ENCODE peak calls at places on chromosome 12, in five cellular contexts. B is uterus, E is right lobe of liver, X is lower leg skin, Q is A549. Y is an unnamed sample.

GRCh38 chr12:122989443-122989839 is 9.0 kb downstream of the ARL6IP4 start:
- DNase-seq in Q (no peak), E (no peak), B (no peak), X (no peak), Y (no peak)

GRCh38 chr12:52350786-52351185 is 16.5 kb downstream of the KRT85 start:
- DNase-seq in X (no peak), B (no peak), E (no peak), Q (no peak), Y (no peak)

GRCh38 chr12:80230068-80230467 is 130.7 kb downstream of the OTOGL start:
- DNase-seq in B (no peak), E (no peak), X (no peak), Q (no peak), Y (no peak)

GRCh38 chr12:95642583-95642982 is 91.3 kb upstream of the USP44 start:
- DNase-seq in B (no peak), Q (peak; percentile 32), E (no peak), X (no peak), Y (no peak)

GRCh38 chr12:80778005-80778541 is 61.4 kb downstream of the MYF5 start:
- DNase-seq in X (peak; percentile 71), E (peak; percentile 83), Q (peak; percentile 55), B (peak; percentile 32), Y (peak; percentile 90)

GRCh38 chr12:75781532-75782046 is 250.0 kb downstream of the PHLDA1 start:
- DNase-seq in E (no peak), X (no peak), B (no peak), Q (peak; percentile 64), Y (peak; percentile 52)

GRCh38 chr12:119145367-119145766 is 33.4 kb upstream of the HSPB8 start:
- DNase-seq in E (no peak), X (no peak), Q (no peak), B (no peak), Y (no peak)

GRCh38 chr12:124906606-124907261 is 7.7 kb downstream of the UBC start:
- DNase-seq in B (peak; percentile 82), Q (peak; percentile 96), X (peak; percentile 96), E (peak; percentile 90), Y (no peak)

GRCh38 chr12:132661972-132662371 is 25.2 kb downstream of the POLE start:
- DNase-seq in E (no peak), X (no peak), Q (no peak), B (no peak), Y (no peak)

GRCh38 chr12:113582521-113583218 is 111.0 kb upstream of the LHX5 start:
- DNase-seq in Q (no peak), B (no peak), X (no peak), E (no peak), Y (no peak)

GRCh38 chr12:51590347-51591019 is 550 bp upstream of the SCN8A start:
- DNase-seq in B (peak; percentile 27), E (peak; percentile 81), Q (peak; percentile 78), X (no peak), Y (peak; percentile 71)

GRCh38 chr12:3661028-3661427 is 91.9 kb downstream of the CRACR2A start:
- DNase-seq in X (no peak), B (no peak), E (no peak), Q (no peak), Y (no peak)

GRCh38 chr12:52157566-52158150 is 34.2 kb downstream of the KRT80 start:
- DNase-seq in X (no peak), B (no peak), Q (no peak), E (no peak), Y (no peak)

GRCh38 chr12:84658877-84659276 is 253.7 kb downstream of the SLC6A15 start:
- DNase-seq in B (no peak), Q (no peak), X (no peak), E (no peak), Y (no peak)

GRCh38 chr12:1539135-1539534 is 55.2 kb downstream of the FBXL14 start:
- DNase-seq in X (no peak), B (no peak), Q (no peak), E (no peak), Y (no peak)

GRCh38 chr12:95365912-95366311 is 108.0 kb upstream of the METAP2 start:
- DNase-seq in E (no peak), B (no peak), Q (no peak), X (no peak), Y (no peak)

GRCh38 chr12:108332791-108333382 is 6.2 kb downstream of the CMKLR1 start:
- DNase-seq in X (peak; percentile 67), Q (no peak), B (no peak), E (peak; percentile 51), Y (no peak)

GRCh38 chr12:52261211-52261484 is 13.3 kb upstream of the KRT86 start:
- DNase-seq in E (no peak), X (no peak), B (no peak), Q (no peak), Y (no peak)

GRCh38 chr12:68534108-68534507 is 76.6 kb upstream of the RAP1B start:
- DNase-seq in B (no peak), E (peak; percentile 56), Q (no peak), X (no peak), Y (no peak)

GRCh38 chr12:26317942-26318565 is 122.7 kb downstream of the SSPN start:
- DNase-seq in E (no peak), X (no peak), B (no peak), Q (no peak), Y (no peak)

GRCh38 chr12:47783024-47783755 is 10.2 kb downstream of the SLC48A1 start:
- DNase-seq in X (no peak), B (no peak), Q (no peak), E (no peak), Y (no peak)

GRCh38 chr12:47786662-47786974 is 13.6 kb downstream of the SLC48A1 start:
- DNase-seq in B (no peak), E (no peak), Q (no peak), X (no peak), Y (no peak)

GRCh38 chr12:47785887-47786661 is 13.0 kb downstream of the SLC48A1 start:
- DNase-seq in Q (no peak), E (no peak), X (no peak), B (no peak), Y (no peak)

GRCh38 chr12:47783821-47784819 is 11.1 kb downstream of the SLC48A1 start:
- DNase-seq in B (no peak), X (no peak), E (no peak), Q (no peak), Y (no peak)

GRCh38 chr12:47785036-47785886 is 12.2 kb downstream of the SLC48A1 start:
- DNase-seq in Q (no peak), B (no peak), X (no peak), E (no peak), Y (no peak)
- TF ChIP-seq POLR2A in Q (no peak), B (no peak), X (no peak), E (no peak), Y (no peak)

DNA sequence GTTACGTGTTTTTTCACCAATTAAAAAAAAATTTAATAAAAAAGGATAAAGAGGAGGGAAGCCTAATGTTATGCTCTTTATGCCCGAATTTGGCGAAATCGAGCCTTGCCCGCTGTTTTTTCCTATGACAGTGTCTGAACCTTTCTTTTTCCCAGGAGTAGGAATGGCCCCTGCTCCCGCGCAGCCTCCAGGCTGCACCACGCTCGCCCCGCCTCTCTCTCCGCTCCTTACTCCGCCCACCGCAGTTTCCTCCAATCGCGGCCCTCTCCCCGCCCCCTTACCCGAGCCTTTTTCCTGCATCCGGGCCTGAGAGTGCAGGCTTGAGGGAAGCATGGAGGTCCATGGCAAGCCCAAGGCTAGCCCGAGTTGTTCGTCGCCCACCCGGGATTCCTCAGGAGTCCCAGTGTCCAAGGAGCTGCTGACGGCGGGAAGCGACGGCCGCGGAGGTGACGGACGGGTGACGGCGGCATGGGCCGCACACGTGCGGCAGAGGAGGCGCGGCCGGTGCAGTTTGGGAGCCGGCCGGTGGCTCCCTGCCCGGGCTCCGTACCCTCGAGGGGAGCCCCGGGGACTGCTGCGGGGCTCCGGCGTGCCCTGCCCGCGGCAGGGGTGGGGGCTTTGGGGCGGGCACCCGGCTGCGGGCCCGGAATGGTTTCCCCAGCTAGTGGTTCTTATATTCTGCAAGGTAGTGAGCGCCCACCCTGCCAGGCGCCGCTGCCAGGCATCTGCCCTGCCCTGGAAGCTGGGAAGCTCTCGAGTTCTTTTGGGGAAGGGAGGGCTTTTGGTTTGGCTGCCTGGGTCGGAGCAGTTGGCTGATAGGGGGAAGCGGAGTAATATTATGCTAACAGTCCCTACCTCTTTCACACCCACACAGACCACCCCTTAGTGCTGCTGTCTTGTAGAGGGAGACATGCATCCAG is at the start of gene NOPCHAP1:
- DNase-seq in X (peak; percentile 93), Q (peak; percentile 90), B (peak; percentile 93), E (peak; percentile 93), Y (peak; percentile 85)
- TF ChIP-seq POLR2A in X (no peak), Q (peak; percentile 98), B (peak; percentile 62), E (peak; percentile 69), Y (peak; percentile 58)

GRCh38 chr12:32981139-32981538 is 84.6 kb upstream of the PKP2 start:
- DNase-seq in B (no peak), X (no peak), E (no peak), Q (no peak), Y (no peak)

GRCh38 chr12:32988982-32989381 is 92.4 kb upstream of the PKP2 start:
- DNase-seq in Q (no peak), B (no peak), X (no peak), E (no peak), Y (no peak)

GRCh38 chr12:32987526-32987925 is 90.9 kb upstream of the PKP2 start:
- DNase-seq in X (no peak), Q (no peak), B (no peak), E (no peak), Y (no peak)

GRCh38 chr12:32983332-32983731 is 86.8 kb upstream of the PKP2 start:
- DNase-seq in E (no peak), Q (no peak), B (no peak), X (no peak), Y (no peak)

GRCh38 chr12:32983968-32984367 is 87.4 kb upstream of the PKP2 start:
- DNase-seq in B (no peak), E (no peak), X (no peak), Q (no peak), Y (no peak)
- TF ChIP-seq POLR2A in B (no peak), E (no peak), X (no peak), Q (no peak), Y (no peak)

GRCh38 chr12:57861967-57862366 is 15.4 kb upstream of the CTDSP2 start:
- DNase-seq in E (no peak), Q (no peak), B (no peak), X (no peak), Y (no peak)

GRCh38 chr12:57866308-57867019 is 19.9 kb upstream of the CTDSP2 start:
- DNase-seq in B (no peak), Q (no peak), X (no peak), E (no peak), Y (no peak)

GRCh38 chr12:57864382-57864781 is 17.9 kb upstream of the CTDSP2 start:
- DNase-seq in E (no peak), B (peak; percentile 35), X (no peak), Q (no peak), Y (no peak)

GRCh38 chr12:57863676-57864075 is 17.1 kb upstream of the CTDSP2 start:
- DNase-seq in E (no peak), B (no peak), Q (no peak), X (no peak), Y (no peak)

GRCh38 chr12:57864811-57865751 is 18.6 kb upstream of the CTDSP2 start:
- DNase-seq in E (peak; percentile 70), B (peak; percentile 89), Q (peak; percentile 83), X (peak; percentile 72), Y (peak; percentile 52)
- TF ChIP-seq POLR2A in E (peak; percentile 39), B (peak; percentile 58), Q (no peak), X (no peak), Y (no peak)

Y was measured in erythroblast.